ENCODE peak calls at places on chromosomes 13 and 19, in six cellular contexts. K, I, H, D, M and V are unnamed samples.

GRCh38 chr19:42178791-42179500 is 38.5 kb downstream of the DEDD2 start:
- DNase-seq in K (peak; percentile 73), H (peak; percentile 5), D (no peak), I (no peak), M (no peak), V (no peak)

GRCh38 chr13:87147076-87147475 is 524.1 kb upstream of the SLITRK5 start:
- DNase-seq in M (no peak), D (no peak), H (no peak), K (no peak), I (peak; percentile 11), V (no peak)

GRCh38 chr19:3480383-3481091 is at the start of gene SMIM24:
- DNase-seq in M (no peak), I (no peak), K (no peak), H (no peak), D (no peak), V (no peak)

GRCh38 chr19:47674548-47674947 is 38.7 kb upstream of the EHD2 start:
- DNase-seq in M (no peak), I (no peak), H (no peak), K (no peak), D (no peak), V (no peak)

GRCh38 chr19:14434543-14435319 is 1.6 kb downstream of the PKN1 start:
- DNase-seq in I (peak; percentile 83), H (no peak), K (no peak), M (no peak), D (no peak), V (peak; percentile 38)

GRCh38 chr13:114019367-114019766 is 45.5 kb upstream of the C13orf46 start:
- DNase-seq in D (peak; percentile 45), K (peak; percentile 79), H (no peak), I (no peak), M (no peak), V (no peak)

GRCh38 chr19:3474015-3474414 is 6.3 kb downstream of the SMIM24 start:
- DNase-seq in I (no peak), K (no peak), M (no peak), H (no peak), D (no peak), V (no peak)

GRCh38 chr13:41059896-41060722 is 1.2 kb upstream of the WBP4 start:
- DNase-seq in K (peak; percentile 92), D (peak; percentile 56), M (peak; percentile 78), H (peak; percentile 70), I (peak; percentile 93), V (peak; percentile 96)

GRCh38 chr19:50333737-50334617 is 4.8 kb upstream of the KCNC3 start:
- DNase-seq in K (peak; percentile 77), D (no peak), M (no peak), I (peak; percentile 79), H (peak; percentile 92), V (peak; percentile 66)

GRCh38 chr13:39616087-39616694 is 13.2 kb upstream of the LHFPL6 start:
- DNase-seq in I (peak; percentile 85), M (peak; percentile 44), D (peak; percentile 14), H (peak; percentile 58), K (peak; percentile 54), V (peak; percentile 79)

GRCh38 chr19:44807162-44807561 is 1.7 kb upstream of the BCAM start:
- DNase-seq in H (peak; percentile 29), I (no peak), K (no peak), D (no peak), M (no peak), V (peak; percentile 79)

GRCh38 chr13:51797664-51798488 is 6.1 kb downstream of the DHRS12 start:
- DNase-seq in I (peak; percentile 67), M (peak; percentile 81), H (peak; percentile 56), D (peak; percentile 63), K (peak; percentile 66), V (peak; percentile 83)

GRCh38 chr13:64488731-64489130 is 2741.4 kb downstream of the PCDH9 start:
- DNase-seq in M (no peak), K (no peak), I (no peak), D (no peak), H (no peak), V (no peak)

GRCh38 chr13:25943081-25943480 is 108.7 kb downstream of the SHISA2 start:
- DNase-seq in H (no peak), I (no peak), K (no peak), D (no peak), M (no peak), V (no peak)

GRCh38 chr19:5801796-5802616 is 2.9 kb upstream of the NRTN start:
- DNase-seq in H (no peak), D (no peak), K (peak; percentile 80), M (no peak), I (peak; percentile 37), V (no peak)